ENCODE peak calls at places on chromosome 17, in seven cellular contexts. N is stomach, V is SK-N-SH, K is endothelial cell of umbilical vein, C is sigmoid colon, X is H1, J is Panc1. D is an unnamed sample.

GRCh38 chr17:29929006-29929543 is 953 bp downstream of the SSH2 start:
- DNase-seq in V (peak; percentile 38), K (peak; percentile 92), N (peak; percentile 43), C (no peak), J (no peak), X (peak; percentile 53), D (no peak)

GRCh38 chr17:36942631-36943125 is 5.4 kb downstream of the LHX1 start:
- DNase-seq in K (no peak), C (no peak), X (no peak), N (no peak), J (no peak), V (peak; percentile 58), D (no peak)

GRCh38 chr17:67659028-67659427 is 58.7 kb upstream of the NOL11 start:
- DNase-seq in V (no peak), J (no peak), K (no peak), C (no peak), X (no peak), N (no peak), D (no peak)

GRCh38 chr17:48692049-48692448 is 30.3 kb downstream of the PRAC1 start:
- DNase-seq in X (no peak), N (no peak), J (no peak), C (no peak), K (no peak), V (no peak), D (no peak)

GRCh38 chr17:41063449-41063848 is 2.2 kb downstream of the KRTAP2-4 start:
- DNase-seq in N (no peak), C (no peak), J (no peak), X (no peak), K (no peak), V (no peak), D (no peak)

GRCh38 chr17:35460354-35460851 is 11.8 kb upstream of the SLFN13 start:
- DNase-seq in J (no peak), N (peak; percentile 88), C (no peak), V (peak; percentile 9), X (peak; percentile 77), K (no peak), D (peak; percentile 61)

GRCh38 chr17:30323895-30324319 is 9.9 kb downstream of the TMIGD1 start:
- DNase-seq in C (no peak), K (peak; percentile 40), J (no peak), X (no peak), N (peak; percentile 37), V (no peak), D (no peak)

GRCh38 chr17:8056232-8056975 is 17.5 kb downstream of the ALOX15B start:
- DNase-seq in V (no peak), K (peak; percentile 89), X (no peak), C (peak; percentile 75), N (peak; percentile 81), J (no peak), D (no peak)

GRCh38 chr17:66645259-66645658 is 189.7 kb upstream of the CACNG5 start:
- DNase-seq in C (no peak), J (no peak), X (no peak), N (no peak), K (no peak), V (no peak), D (no peak)

GRCh38 chr17:44363613-44364159 is at the start of gene FAM171A2:
- DNase-seq in N (peak; percentile 62), C (no peak), K (peak; percentile 56), V (peak; percentile 97), J (no peak), X (peak; percentile 90), D (no peak)

GRCh38 chr17:71273451-71273850 is 847.4 kb upstream of the SOX9 start:
- DNase-seq in K (no peak), V (no peak), N (no peak), J (no peak), X (no peak), C (no peak), D (no peak)

GRCh38 chr17:30476726-30477082 is 504 bp upstream of the GOSR1 start:
- DNase-seq in V (no peak), X (peak; percentile 51), K (no peak), N (no peak), C (no peak), J (no peak), D (no peak)

GRCh38 chr17:76902476-76902875 is 34.3 kb downstream of the MGAT5B start:
- DNase-seq in N (no peak), K (no peak), C (no peak), J (no peak), X (no peak), V (no peak), D (no peak)

GRCh38 chr17:63780507-63780906 is 6.5 kb downstream of the DDX42 start:
- DNase-seq in C (no peak), X (no peak), K (peak; percentile 7), J (no peak), N (peak; percentile 41), V (no peak), D (no peak)

GRCh38 chr17:17088511-17089205 is 46.4 kb downstream of the MPRIP start:
- DNase-seq in C (peak; percentile 30), K (no peak), J (no peak), V (no peak), X (no peak), N (no peak), D (no peak)

GRCh38 chr17:80071116-80071980 is 30.0 kb upstream of the GAA start:
- DNase-seq in K (peak; percentile 82), C (peak; percentile 87), X (no peak), V (no peak), N (peak; percentile 85), J (no peak), D (no peak)

GRCh38 chr17:3529817-3530741 is 27.5 kb downstream of the TRPV3 start:
- DNase-seq in J (no peak), N (no peak), K (no peak), V (no peak), C (peak; percentile 64), X (no peak), D (no peak)

GRCh38 chr17:7321466-7321865 is 6.3 kb upstream of the GPS2 start:
- DNase-seq in V (peak; percentile 11), C (no peak), N (no peak), X (no peak), J (no peak), K (no peak), D (no peak)

GRCh38 chr17:18959071-18959844 is 7.3 kb downstream of the SLC5A10 start:
- DNase-seq in V (peak; percentile 17), J (no peak), X (no peak), K (no peak), C (no peak), N (no peak), D (no peak)

GRCh38 chr17:40312893-40313659 is 4.1 kb downstream of the RARA start:
- DNase-seq in J (no peak), C (peak; percentile 58), N (no peak), V (peak; percentile 17), K (no peak), X (no peak), D (no peak)

GRCh38 chr17:66580178-66580577 is 254.7 kb upstream of the CACNG5 start:
- DNase-seq in C (peak; percentile 79), X (no peak), K (peak; percentile 66), N (peak; percentile 38), V (no peak), J (no peak), D (no peak)

GRCh38 chr17:34675605-34676004 is 96.2 kb downstream of the TMEM132E start:
- DNase-seq in N (no peak), C (no peak), X (no peak), K (no peak), J (no peak), V (no peak), D (no peak)

GRCh38 chr17:3485481-3486068 is 9.8 kb downstream of the ASPA start:
- DNase-seq in K (no peak), X (no peak), V (no peak), N (no peak), C (no peak), J (no peak), D (no peak)

GRCh38 chr17:17367931-17368330 is 64.8 kb downstream of the NT5M start:
- DNase-seq in J (no peak), V (peak; percentile 5), C (no peak), N (no peak), K (no peak), X (no peak), D (no peak)

GRCh38 chr17:53655591-53655990 is 167.1 kb upstream of the KIF2B start:
- DNase-seq in X (no peak), C (no peak), N (no peak), J (no peak), V (no peak), K (no peak), D (no peak)

DNA sequence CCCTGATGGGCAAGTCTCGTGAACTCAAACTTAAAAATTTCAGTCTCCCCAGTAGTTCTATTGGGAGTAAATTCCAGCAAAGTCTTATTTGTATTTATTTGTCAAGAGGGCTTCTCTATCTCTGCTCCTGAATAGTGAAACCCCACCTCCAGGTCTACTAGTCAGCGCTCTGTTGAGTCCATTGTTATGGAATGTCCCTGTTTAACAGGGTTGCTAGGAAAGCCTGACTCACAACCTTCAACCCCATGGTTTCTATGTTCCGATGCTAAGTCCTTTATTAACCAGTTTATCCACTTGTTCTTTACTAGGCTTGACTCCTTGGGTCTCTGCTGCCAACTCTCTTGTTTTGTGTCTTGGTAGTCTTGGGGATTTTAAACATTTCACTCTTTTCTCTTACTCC is 250.7 kb upstream of the MYOCD start:
- DNase-seq in N (no peak), K (no peak), J (no peak), V (no peak), C (no peak), X (no peak), D (no peak)
- TF ChIP-seq POLR2AphosphoS5 in N (peak; percentile 27), K (no peak), J (no peak), V (no peak), C (no peak), X (no peak), D (no peak)

GRCh38 chr17:81163051-81163695 is 2.1 kb upstream of the PVALEF start:
- DNase-seq in K (no peak), X (no peak), C (no peak), N (no peak), J (no peak), V (no peak), D (no peak)
- H3K36me3 ChIP-seq in K (no peaks in the 10 kb centered on the region), X (no peaks in the 10 kb centered on the region), C (no peaks in the 10 kb centered on the region), N (no peaks in the 10 kb centered on the region), J (no peaks in the 10 kb centered on the region), V (no peaks in the 10 kb centered on the region), D (no peaks in the 10 kb centered on the region)

GRCh38 chr17:73742915-73743314 is 98.7 kb upstream of the SDK2 start:
- DNase-seq in X (peak; percentile 58), C (no peak), K (no peak), V (no peak), N (no peak), J (no peak), D (no peak)

GRCh38 chr17:73744411-73744810 is 100.2 kb upstream of the SDK2 start:
- DNase-seq in X (no peak), K (no peak), V (no peak), N (no peak), C (no peak), J (no peak), D (no peak)

GRCh38 chr17:73738751-73739575 is 94.7 kb upstream of the SDK2 start:
- DNase-seq in N (no peak), J (no peak), X (no peak), K (no peak), V (no peak), C (no peak), D (no peak)

GRCh38 chr17:73743802-73744201 is 99.6 kb upstream of the SDK2 start:
- DNase-seq in X (no peak), C (no peak), K (no peak), J (no peak), N (no peak), V (no peak), D (no peak)

GRCh38 chr17:73740370-73740769 is 96.1 kb upstream of the SDK2 start:
- DNase-seq in K (no peak), N (no peak), X (no peak), V (no peak), C (no peak), J (no peak), D (no peak)
- H3K27me3 ChIP-seq in K (no peaks in the 10 kb centered on the region), N (peaks cover 97% of the 10 kb centered on the region), X (no peaks in the 10 kb centered on the region), V (no peaks in the 10 kb centered on the region), C (peaks cover 2% of the 10 kb centered on the region), J (peaks cover 33% of the 10 kb centered on the region), D (no peaks in the 10 kb centered on the region)

GRCh38 chr17:43018008-43018853 is 4.0 kb downstream of the VAT1 start:
- DNase-seq in J (no peak), V (peak; percentile 82), X (no peak), C (no peak), K (no peak), N (no peak), D (no peak)
- TF ChIP-seq POLR2AphosphoS5 in J (no peak), V (no peak), X (no peak), C (no peak), K (no peak), N (no peak), D (no peak)